ENCODE peak calls at places on chromosomes 5 and 9, in eight cellular contexts. X is BE2C, F is GM10248, N is fibroblast of pulmonary artery, I is RWPE1, J is mammary epithelial cell, O is mesothelial cell of epicardium, D is AG04449. Z is an unnamed sample.

GRCh38 chr5:178542455-178542854 is 47.7 kb downstream of the COL23A1 start:
- DNase-seq in O (no peak), I (no peak), F (no peak), N (peak), D (no peak), J (no peak), X (no peak), Z (no peak)

GRCh38 chr9:88852794-88853193 is 138.5 kb upstream of the S1PR3 start:
- DNase-seq in I (peak), X (no peak), J (peak), O (no peak), F (no peak), N (peak), D (peak), Z (no peak)

GRCh38 chr9:109355564-109356297 is 34.9 kb upstream of the EPB41L4B start:
- DNase-seq in F (no peak), X (no peak), N (no peak), I (no peak), O (no peak), J (peak), D (no peak), Z (no peak)

GRCh38 chr5:1347571-1347970 is 2.7 kb upstream of the CLPTM1L start:
- DNase-seq in N (no peak), F (no peak), O (no peak), X (no peak), I (no peak), J (no peak), D (no peak), Z (no peak)

GRCh38 chr5:67234671-67235176 is 38.1 kb upstream of the CD180 start:
- DNase-seq in F (no peak), X (peak), J (peak), I (peak), N (peak), D (peak), O (no peak), Z (no peak)

GRCh38 chr9:76703270-76703669 is 61.0 kb upstream of the PCA3 start:
- DNase-seq in X (no peak), D (no peak), O (no peak), I (no peak), J (no peak), N (no peak), F (no peak), Z (no peak)

GRCh38 chr5:35736280-35736679 is 118.6 kb downstream of the SPEF2 start:
- DNase-seq in D (no peak), F (no peak), I (no peak), J (no peak), N (no peak), X (no peak), O (no peak), Z (no peak)

GRCh38 chr5:6632324-6632930 is 417 bp downstream of the NSUN2 start:
- DNase-seq in X (peak), I (peak), D (no peak), O (no peak), N (peak), F (no peak), J (no peak), Z (peak)

GRCh38 chr5:6714221-6715041 is 1.2 kb downstream of the TENT4A start:
- DNase-seq in D (no peak), J (no peak), X (peak), O (peak), F (no peak), I (peak), N (no peak), Z (no peak)

GRCh38 chr5:95779611-95780010 is 42.9 kb downstream of the GLRX start:
- DNase-seq in X (no peak), I (no peak), J (no peak), F (no peak), D (no peak), N (peak), O (no peak), Z (no peak)

GRCh38 chr9:2621678-2622360 is at the start of gene VLDLR:
- DNase-seq in O (peak), J (peak), X (no peak), D (no peak), F (peak), N (peak), I (peak), Z (no peak)

GRCh38 chr5:109692852-109693251 is 3.1 kb downstream of the MAN2A1 start:
- DNase-seq in J (no peak), D (no peak), I (no peak), F (no peak), N (no peak), X (no peak), O (no peak), Z (no peak)

GRCh38 chr5:134079748-134080581 is 34.5 kb upstream of the TCF7 start:
- DNase-seq in J (no peak), I (no peak), X (no peak), F (no peak), N (no peak), O (no peak), D (no peak), Z (no peak)

GRCh38 chr5:93279292-93279974 is 301.6 kb downstream of the NR2F1-AS1 start:
- DNase-seq in I (no peak), F (no peak), X (peak), N (no peak), D (no peak), O (no peak), J (no peak), Z (no peak)

GRCh38 chr9:27888661-27889295 is 315.5 kb upstream of the C9orf72 start:
- DNase-seq in X (peak), D (no peak), F (peak), O (no peak), I (peak), N (peak), J (peak), Z (peak)

GRCh38 chr9:137605146-137606004 is at the start of gene ARRDC1:
- DNase-seq in J (peak), D (no peak), O (peak), X (peak), I (peak), N (peak), F (peak), Z (peak)

GRCh38 chr5:111580956-111581355 is 68.6 kb upstream of the STARD4 start:
- DNase-seq in D (no peak), J (no peak), N (no peak), X (no peak), O (no peak), I (no peak), F (no peak), Z (no peak)

GRCh38 chr9:3887798-3888495 is 362.1 kb upstream of the RFX3 start:
- DNase-seq in N (no peak), F (no peak), D (no peak), I (no peak), J (peak), X (no peak), O (no peak), Z (no peak)

GRCh38 chr5:124748687-124749594 is 2.5 kb upstream of the ZNF608 start:
- DNase-seq in O (peak), I (peak), D (no peak), F (peak), N (peak), J (peak), X (peak), Z (peak)

GRCh38 chr9:211036-211435 is 3.6 kb upstream of the DOCK8 start:
- DNase-seq in I (no peak), X (no peak), O (no peak), J (no peak), F (no peak), N (no peak), D (no peak), Z (no peak)

GRCh38 chr5:7753596-7753995 is 97.3 kb downstream of the CFAP90 start:
- DNase-seq in X (no peak), N (no peak), I (no peak), J (no peak), O (no peak), F (no peak), D (no peak), Z (no peak)

GRCh38 chr5:7755958-7756357 is 95.0 kb downstream of the CFAP90 start:
- DNase-seq in X (no peak), I (no peak), F (no peak), J (no peak), O (no peak), N (no peak), D (no peak), Z (no peak)

GRCh38 chr5:7754490-7754889 is 96.4 kb downstream of the CFAP90 start:
- DNase-seq in D (no peak), I (no peak), J (no peak), N (no peak), F (no peak), O (no peak), X (no peak), Z (no peak)

GRCh38 chr5:7756453-7756852 is 94.5 kb downstream of the CFAP90 start:
- DNase-seq in D (no peak), N (no peak), J (no peak), X (no peak), I (no peak), O (no peak), F (no peak), Z (no peak)

DNA sequence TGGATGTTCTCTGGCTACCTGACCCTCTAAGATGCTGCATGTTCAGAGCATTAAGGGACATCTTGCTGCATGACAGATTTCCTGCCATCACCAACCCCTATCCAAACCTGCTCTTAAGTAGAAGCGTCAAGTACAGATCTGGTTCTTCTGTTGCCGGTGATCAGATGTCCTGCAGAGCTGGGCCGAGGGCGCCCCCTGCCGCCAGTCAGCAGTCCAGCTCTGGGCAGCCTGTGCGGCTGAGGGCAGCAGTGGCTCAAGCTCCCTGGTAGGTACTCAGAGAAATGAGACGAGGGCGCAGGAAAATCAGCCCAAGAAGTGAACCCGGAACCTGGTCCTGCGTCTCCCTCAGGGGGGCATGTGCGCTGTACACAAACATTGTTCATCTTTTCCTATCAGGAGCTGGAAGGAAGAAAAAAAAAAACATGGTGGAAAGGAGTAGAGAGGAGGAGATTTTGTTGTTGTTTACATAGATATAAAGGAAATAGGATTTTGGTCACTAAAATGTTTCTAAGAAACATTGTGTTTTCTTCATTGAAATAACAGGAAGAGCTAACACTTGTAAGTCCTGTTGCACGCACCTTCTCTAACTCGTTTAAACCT is 95.8 kb downstream of the CFAP90 start:
- DNase-seq in J (peak), O (peak), F (peak), N (peak), I (peak), D (no peak), X (peak), Z (peak)
- TF ChIP-seq CTCF in J (peak), O (peak), F (peak), N (peak), I (peak), D (peak), X (peak), Z (peak)

GRCh38 chr9:84966876-84967830 is 297.6 kb downstream of the NTRK2 start:
- DNase-seq in D (no peak), F (no peak), I (no peak), X (no peak), J (no peak), O (no peak), N (no peak), Z (no peak)
- TF ChIP-seq CTCF in D (no peak), F (peak), I (no peak), X (peak), J (no peak), O (peak), N (no peak), Z (no peak)

DNA sequence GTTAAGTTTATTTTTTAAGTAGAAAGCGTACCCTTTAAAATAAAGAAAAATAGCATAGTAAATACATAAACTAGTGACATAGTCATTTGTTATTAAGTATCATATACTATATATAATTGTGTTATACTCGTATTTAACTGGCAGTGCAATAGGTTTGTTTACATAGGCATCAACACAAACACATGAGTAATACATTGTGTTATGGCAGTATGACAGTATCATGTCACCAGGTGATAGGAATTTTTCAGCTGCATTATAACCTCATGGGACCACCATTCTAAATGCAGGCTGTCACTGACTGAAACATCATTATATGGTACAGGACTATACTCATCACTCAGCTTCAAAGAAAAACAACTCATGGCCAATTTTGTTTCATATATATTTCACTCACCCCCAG is 8.4 kb upstream of the RIC1 start:
- DNase-seq in D (no peak), N (no peak), X (no peak), J (no peak), I (no peak), O (no peak), F (no peak), Z (no peak)
- TF ChIP-seq CTCF in D (no peak), N (no peak), X (no peak), J (no peak), I (no peak), O (no peak), F (no peak), Z (no peak)

GRCh38 chr5:43616535-43616934 is 13.6 kb downstream of the NNT start:
- DNase-seq in J (no peak), F (no peak), X (no peak), N (peak), O (no peak), D (no peak), I (no peak), Z (no peak)
- TF ChIP-seq CTCF in J (no peak), F (no peak), X (no peak), N (no peak), O (no peak), D (no peak), I (no peak), Z (no peak)

DNA sequence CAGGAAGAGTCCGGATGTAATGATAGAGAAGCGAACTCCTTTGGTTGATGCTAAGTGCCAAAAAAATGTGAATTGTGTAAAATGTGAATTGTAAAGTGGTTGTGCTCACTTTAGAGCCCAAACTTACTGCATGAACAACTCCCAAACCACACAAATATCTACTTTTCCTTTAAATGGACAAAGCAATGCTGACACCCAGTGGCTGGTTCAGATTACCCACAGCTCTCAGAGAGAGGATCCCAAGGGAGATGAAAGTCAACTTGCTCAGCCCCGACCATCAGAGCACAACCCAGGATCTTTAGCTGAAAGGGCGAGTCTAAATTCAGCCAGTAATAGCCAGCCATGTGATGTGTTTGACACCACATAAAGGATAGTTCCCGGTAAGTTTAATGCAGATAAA is 133.7 kb downstream of the NMUR2 start:
- DNase-seq in X (no peak), N (peak), O (peak), F (no peak), J (peak), D (no peak), I (peak), Z (peak)
- TF ChIP-seq CTCF in X (peak), N (no peak), O (no peak), F (no peak), J (peak), D (no peak), I (peak), Z (peak)

GRCh38 chr9:82961504-82962125 is 101.3 kb downstream of the RASEF start:
- DNase-seq in X (peak), I (peak), F (peak), D (peak), N (peak), O (peak), J (peak), Z (peak)
- TF ChIP-seq CTCF in X (peak), I (peak), F (peak), D (peak), N (peak), O (peak), J (peak), Z (peak)

DNA sequence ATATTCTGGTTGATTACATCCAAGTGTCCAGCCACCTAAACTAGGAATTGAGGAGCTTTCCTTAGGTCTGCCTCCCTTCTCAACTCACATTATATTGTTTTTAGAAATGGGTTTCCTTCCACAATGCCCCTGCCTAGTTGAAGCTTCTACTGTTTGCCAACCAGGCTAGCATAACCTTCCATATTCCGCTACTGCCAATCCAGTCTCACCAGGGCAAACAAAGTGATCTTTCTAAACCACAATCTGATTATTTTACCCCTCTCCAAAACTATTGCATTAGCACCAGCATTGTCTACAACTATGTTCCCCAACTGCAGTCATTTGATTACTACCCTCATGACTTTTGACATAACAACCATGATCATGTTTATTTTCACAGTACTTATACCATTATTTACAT is 115.8 kb upstream of the RASEF start:
- DNase-seq in X (no peak), D (no peak), J (no peak), F (no peak), I (no peak), O (no peak), N (no peak), Z (no peak)
- TF ChIP-seq CTCF in X (no peak), D (no peak), J (no peak), F (no peak), I (no peak), O (no peak), N (no peak), Z (no peak)

GRCh38 chr9:20725675-20726074 is 41.6 kb downstream of the FOCAD start:
- DNase-seq in F (no peak), X (no peak), N (no peak), D (no peak), O (no peak), J (no peak), I (no peak), Z (no peak)
- TF ChIP-seq CTCF in F (no peak), X (no peak), N (no peak), D (no peak), O (no peak), J (no peak), I (no peak), Z (no peak)

GRCh38 chr9:92242115-92242778 is 51.2 kb downstream of the IARS1 start:
- DNase-seq in X (no peak), N (peak), O (no peak), I (no peak), F (no peak), J (peak), D (peak), Z (no peak)

GRCh38 chr9:92247981-92248380 is 45.5 kb downstream of the IARS1 start:
- DNase-seq in F (no peak), X (no peak), N (no peak), O (no peak), I (no peak), J (no peak), D (no peak), Z (no peak)

GRCh38 chr9:92245005-92245797 is 48.3 kb downstream of the IARS1 start:
- DNase-seq in X (no peak), O (no peak), I (no peak), J (peak), N (peak), F (no peak), D (peak), Z (no peak)

GRCh38 chr9:92247296-92247695 is 46.2 kb downstream of the IARS1 start:
- DNase-seq in O (no peak), F (no peak), X (no peak), J (no peak), N (peak), D (no peak), I (no peak), Z (no peak)

GRCh38 chr9:92242779-92243136 is 50.7 kb downstream of the IARS1 start:
- DNase-seq in D (no peak), J (no peak), I (no peak), O (no peak), N (no peak), F (no peak), X (no peak), Z (no peak)
- TF ChIP-seq CTCF in D (no peak), J (no peak), I (no peak), O (no peak), N (no peak), F (no peak), X (no peak), Z (no peak)

Z was measured in OCI-LY7.